ENCODE peak calls at places on chromosomes 13 and 19, in seven cellular contexts. P is mammary epithelial cell, U is fibroblast of lung, B is Karpas-422, O is GM23248, J is neuronal stem cell, H is mesenchymal stem cell. R is an unnamed sample.

GRCh38 chr13:74003374-74003773 is 130.8 kb downstream of the KLF12 start:
- DNase-seq in P (no peak), U (no peak), B (no peak), O (no peak), J (no peak), H (no peak), R (no peak)

GRCh38 chr19:29547361-29547960 is 21.7 kb downstream of the VSTM2B start:
- DNase-seq in P (no peak), U (no peak), B (no peak), O (no peak), J (no peak), H (no peak), R (no peak)

GRCh38 chr19:55460670-55461258 is 678 bp downstream of the ISOC2 start:
- DNase-seq in P (peak), U (peak), B (peak), O (peak), J (peak), H (peak), R (no peak)

GRCh38 chr19:55153652-55154264 is 3.8 kb downstream of the TNNI3 start:
- DNase-seq in P (no peak), U (no peak), B (peak), O (no peak), J (no peak), H (no peak), R (no peak)

GRCh38 chr19:2524840-2525723 is 49.2 kb downstream of the GADD45B start:
- DNase-seq in P (peak), U (peak), B (peak), O (peak), J (no peak), H (peak), R (no peak)

GRCh38 chr19:17078920-17079709 is 3.5 kb downstream of the MYO9B start:
- DNase-seq in P (peak), U (no peak), B (peak), O (peak), J (no peak), H (no peak), R (no peak)

GRCh38 chr13:71030789-71031188 is 836.2 kb downstream of the DACH1 start:
- DNase-seq in P (no peak), U (no peak), B (no peak), O (no peak), J (no peak), H (no peak), R (no peak)

GRCh38 chr19:37333457-37333856 is 37.4 kb upstream of the ZNF527 start:
- DNase-seq in P (peak), U (peak), B (no peak), O (peak), J (no peak), H (peak), R (no peak)

GRCh38 chr19:3057275-3057714 is 5.0 kb downstream of the TLE5 start:
- DNase-seq in P (peak), U (peak), B (no peak), O (peak), J (no peak), H (no peak), R (no peak)

GRCh38 chr19:54209748-54210494 is 9.3 kb downstream of the RPS9 start:
- DNase-seq in P (peak), U (peak), B (peak), O (peak), J (no peak), H (peak), R (no peak)

GRCh38 chr13:99736541-99736940 is 235.0 kb downstream of the ZIC5 start:
- DNase-seq in P (no peak), U (no peak), B (no peak), O (no peak), J (no peak), H (no peak), R (no peak)

DNA sequence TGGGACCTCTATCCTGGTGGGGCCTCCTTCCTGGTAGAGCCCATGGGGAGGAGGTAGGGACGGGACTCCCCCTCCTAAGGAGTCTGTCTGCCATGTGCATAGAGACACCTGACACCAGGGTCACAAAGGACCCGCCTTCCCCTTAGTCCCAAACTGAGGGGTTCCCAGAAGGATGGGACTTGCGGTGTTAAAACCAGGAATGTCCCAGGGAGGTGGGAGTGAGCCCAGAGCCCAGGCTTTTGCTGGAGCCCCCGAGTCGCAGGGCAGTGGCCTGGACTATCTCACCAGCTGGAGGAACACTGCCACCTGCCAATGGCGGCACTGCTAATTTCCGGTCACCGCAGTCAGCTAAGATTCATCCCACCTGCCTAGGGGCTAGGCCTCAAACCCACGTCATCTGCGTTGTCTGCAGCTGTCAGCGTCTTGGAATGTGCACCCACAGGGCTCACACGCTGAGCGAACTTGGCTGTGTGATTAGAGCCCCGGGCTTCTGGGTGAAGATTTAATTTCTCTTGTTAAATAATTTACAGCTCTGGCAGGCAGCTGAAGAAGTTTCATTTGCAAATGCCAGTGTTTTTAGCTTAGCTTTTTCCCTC is 31.9 kb upstream of the ATP11A start:
- DNase-seq in P (peak), U (peak), B (no peak), O (peak), J (no peak), H (peak), R (no peak)
- H3K4me2 ChIP-seq in P (peak), U (no peak), B (no peak), O (no peak), J (no peak), H (peak), R (no peak)

GRCh38 chr19:10927691-10928562 is 512 bp downstream of the YIPF2 start:
- DNase-seq in P (no peak), U (peak), B (peak), O (peak), J (no peak), H (no peak), R (no peak)
- H3K4me2 ChIP-seq in P (peak), U (peak), B (peak), O (peak), J (peak), H (peak), R (peak)

GRCh38 chr13:113959198-113959597 is 14.7 kb downstream of the C13orf46 start:
- DNase-seq in P (peak), U (no peak), B (no peak), O (peak), J (no peak), H (no peak), R (no peak)
- H3K4me2 ChIP-seq in P (no peak), U (no peak), B (no peak), O (no peak), J (no peak), H (no peak), R (no peak)

GRCh38 chr19:38736413-38737280 is 7.6 kb downstream of the CAPN12 start:
- DNase-seq in P (peak), U (peak), B (peak), O (peak), J (no peak), H (peak), R (no peak)

GRCh38 chr19:38734426-38735256 is 9.6 kb downstream of the CAPN12 start:
- DNase-seq in P (peak), U (peak), B (peak), O (peak), J (no peak), H (peak), R (peak)

GRCh38 chr19:38735257-38735686 is 9.0 kb downstream of the CAPN12 start:
- DNase-seq in P (peak), U (no peak), B (no peak), O (no peak), J (no peak), H (no peak), R (no peak)

GRCh38 chr19:38737297-38737865 is 6.9 kb downstream of the CAPN12 start:
- DNase-seq in P (peak), U (no peak), B (no peak), O (no peak), J (no peak), H (no peak), R (no peak)

DNA sequence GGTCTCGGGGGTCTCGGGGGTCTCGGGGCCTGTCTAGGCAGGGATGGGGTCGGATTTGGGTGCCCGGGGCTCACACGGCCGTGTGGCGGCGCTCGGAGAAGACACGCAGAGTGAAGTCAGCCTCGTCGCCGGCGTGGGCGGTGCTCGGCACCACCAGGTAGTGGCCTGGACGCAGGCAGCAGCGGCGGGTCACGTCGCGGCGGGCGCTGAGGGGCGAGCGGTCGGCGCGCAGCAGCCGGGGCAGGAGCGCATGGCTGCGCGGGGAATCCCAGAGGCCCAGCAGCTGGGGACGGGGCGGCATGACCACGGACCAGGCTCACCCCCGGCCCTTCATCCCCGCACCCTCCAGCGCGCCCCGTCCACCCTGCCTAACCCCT is 8.2 kb downstream of the CAPN12 start:
- DNase-seq in P (no peak), U (peak), B (no peak), O (peak), J (no peak), H (peak), R (peak)
- H3K4me2 ChIP-seq in P (peak), U (peak), B (no peak), O (no peak), J (peak), H (peak), R (peak)

GRCh38 chr13:101915755-101916107 is 463.3 kb downstream of the ITGBL1 start:
- DNase-seq in P (no peak), U (no peak), B (no peak), O (no peak), J (no peak), H (no peak), R (no peak)

GRCh38 chr13:101916108-101916757 is 463.8 kb downstream of the ITGBL1 start:
- DNase-seq in P (peak), U (peak), B (no peak), O (peak), J (peak), H (peak), R (no peak)

GRCh38 chr13:101917475-101917810 is 465.0 kb downstream of the ITGBL1 start:
- DNase-seq in P (no peak), U (no peak), B (no peak), O (no peak), J (no peak), H (no peak), R (no peak)

GRCh38 chr13:101917833-101918755 is 465.6 kb downstream of the ITGBL1 start:
- DNase-seq in P (no peak), U (no peak), B (no peak), O (no peak), J (no peak), H (no peak), R (no peak)

DNA sequence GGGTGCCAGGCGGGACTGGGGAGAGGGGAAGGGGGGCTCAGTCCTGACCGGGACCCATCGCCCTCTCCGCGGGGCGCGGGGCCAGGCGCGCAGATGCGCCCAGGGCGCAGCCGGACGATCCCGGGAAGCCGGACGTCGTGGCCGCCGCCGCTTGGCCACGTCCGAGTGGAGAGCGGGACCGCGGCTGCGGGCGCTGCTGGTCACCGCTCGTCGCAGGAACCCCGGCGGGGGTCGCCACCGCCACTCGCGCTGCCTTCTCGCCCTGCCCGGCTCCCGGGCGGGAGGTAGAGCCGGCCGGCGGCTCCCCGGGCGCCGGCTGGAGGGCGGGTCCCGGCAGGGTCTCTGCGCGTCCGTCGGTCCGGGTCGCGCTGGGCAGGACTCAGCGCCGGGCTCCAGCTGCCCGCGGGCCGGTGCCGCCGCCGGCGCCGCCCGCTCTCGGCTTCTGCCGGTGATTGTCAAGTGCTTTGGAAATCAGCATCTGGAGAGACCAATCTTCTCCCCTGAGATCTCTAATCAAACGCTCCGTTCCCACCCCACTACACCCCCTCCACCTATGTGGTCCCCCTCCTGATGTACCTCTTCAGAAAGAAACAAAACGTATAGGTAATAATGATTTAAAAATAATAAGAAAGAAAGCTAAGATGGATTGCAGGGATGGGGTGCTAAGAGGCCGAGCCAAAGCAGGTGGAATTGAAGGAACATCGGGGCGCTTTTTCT is 464.4 kb downstream of the ITGBL1 start:
- DNase-seq in P (no peak), U (no peak), B (no peak), O (no peak), J (no peak), H (no peak), R (no peak)
- H3K4me2 ChIP-seq in P (no peak), U (no peak), B (no peak), O (peak), J (peak), H (peak), R (no peak)

GRCh38 chr19:41601771-41602170 is 25.1 kb downstream of the CEACAM4 start:
- DNase-seq in P (no peak), U (no peak), B (no peak), O (no peak), J (no peak), H (no peak), R (no peak)
- H3K4me2 ChIP-seq in P (no peak), U (no peak), B (no peak), O (no peak), J (no peak), H (no peak), R (no peak)

DNA sequence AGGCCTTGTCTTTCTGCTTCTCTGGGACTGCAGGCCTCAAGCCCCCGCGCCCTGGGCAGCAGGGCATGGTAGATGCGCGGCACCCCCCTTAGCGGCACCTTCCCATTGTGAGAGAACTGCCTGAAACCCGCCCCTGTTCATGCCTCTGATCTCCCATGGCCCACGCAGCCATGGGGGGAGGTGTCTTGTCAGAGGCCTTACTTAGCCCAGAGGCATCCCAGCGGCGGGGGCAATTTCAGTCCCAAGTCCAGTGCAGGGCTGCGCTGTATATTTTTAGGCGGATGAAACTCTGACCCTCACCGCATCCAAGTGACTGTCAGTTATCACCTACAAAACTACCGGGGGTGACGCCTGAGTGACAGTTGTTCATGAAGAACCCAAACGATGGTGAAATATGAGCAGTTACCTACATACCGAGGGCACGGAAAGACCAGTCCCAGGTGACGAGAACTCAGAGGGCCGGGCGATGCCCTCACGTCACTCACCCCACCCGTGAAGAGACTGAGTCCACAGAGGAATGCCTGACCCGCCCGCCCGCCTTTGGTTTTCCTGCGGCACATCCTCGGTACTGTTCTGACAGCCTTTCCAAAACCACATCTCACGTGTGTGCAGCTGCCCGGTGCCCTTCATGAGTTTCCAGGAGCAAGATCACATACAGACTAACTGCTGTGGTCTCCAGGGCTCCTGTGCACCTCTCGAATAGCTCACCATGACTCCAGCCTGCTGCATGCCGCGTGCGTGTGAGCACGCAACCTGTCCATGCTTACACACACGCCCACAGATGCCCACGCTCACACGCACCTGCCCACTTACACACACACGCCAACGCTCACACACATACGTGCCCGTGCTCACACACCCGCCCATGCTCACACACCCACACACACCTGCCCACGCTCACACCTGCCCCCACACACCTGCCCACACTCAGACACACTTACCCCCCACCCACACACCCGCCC is 14.4 kb downstream of the IL17D start:
- DNase-seq in P (no peak), U (no peak), B (no peak), O (no peak), J (no peak), H (no peak), R (no peak)
- H3K4me2 ChIP-seq in P (no peak), U (no peak), B (no peak), O (no peak), J (no peak), H (no peak), R (no peak)

GRCh38 chr13:26726684-26727083 is 33.9 kb downstream of the GPR12 start:
- DNase-seq in P (no peak), U (no peak), B (no peak), O (no peak), J (no peak), H (no peak), R (no peak)

GRCh38 chr13:26727633-26728032 is 33.0 kb downstream of the GPR12 start:
- DNase-seq in P (peak), U (no peak), B (no peak), O (no peak), J (no peak), H (no peak), R (no peak)

GRCh38 chr13:26722321-26722720 is 38.3 kb downstream of the GPR12 start:
- DNase-seq in P (no peak), U (no peak), B (no peak), O (no peak), J (no peak), H (no peak), R (no peak)

GRCh38 chr13:26721251-26721939 is 39.2 kb downstream of the GPR12 start:
- DNase-seq in P (no peak), U (no peak), B (no peak), O (no peak), J (no peak), H (no peak), R (no peak)

DNA sequence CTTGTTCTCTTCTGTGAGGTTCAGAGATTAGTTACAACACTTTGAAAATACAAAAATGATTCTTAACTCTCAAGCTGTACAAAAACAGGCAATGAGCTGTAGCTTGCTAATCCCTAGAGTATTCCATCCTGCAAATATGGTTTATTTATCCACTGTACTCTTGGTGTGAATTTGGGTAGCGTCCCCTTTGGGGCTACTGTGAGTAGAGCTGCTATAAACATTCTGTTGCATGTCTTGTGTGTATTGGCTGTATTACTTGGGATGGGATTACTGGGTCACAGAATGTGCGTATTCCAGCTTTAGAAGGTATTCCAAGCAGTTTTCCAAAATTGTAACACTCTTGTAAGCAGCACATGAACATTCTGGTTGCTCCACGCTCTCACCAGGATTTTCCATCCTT is 33.5 kb downstream of the GPR12 start:
- DNase-seq in P (no peak), U (no peak), B (no peak), O (no peak), J (no peak), H (no peak), R (no peak)
- H3K4me2 ChIP-seq in P (no peak), U (no peak), B (no peak), O (no peak), J (no peak), H (no peak), R (no peak)

GRCh38 chr19:18289471-18290066 is 8.1 kb upstream of the JUND start:
- DNase-seq in P (no peak), U (no peak), B (no peak), O (no peak), J (no peak), H (no peak), R (no peak)

GRCh38 chr19:18292460-18292809 is 11.0 kb upstream of the JUND start:
- DNase-seq in P (peak), U (no peak), B (no peak), O (no peak), J (no peak), H (no peak), R (no peak)

GRCh38 chr19:18291590-18292459 is 10.4 kb upstream of the JUND start:
- DNase-seq in P (peak), U (peak), B (peak), O (peak), J (no peak), H (peak), R (no peak)

GRCh38 chr19:18290250-18291018 is 9.0 kb upstream of the JUND start:
- DNase-seq in P (no peak), U (peak), B (no peak), O (peak), J (no peak), H (no peak), R (no peak)

DNA sequence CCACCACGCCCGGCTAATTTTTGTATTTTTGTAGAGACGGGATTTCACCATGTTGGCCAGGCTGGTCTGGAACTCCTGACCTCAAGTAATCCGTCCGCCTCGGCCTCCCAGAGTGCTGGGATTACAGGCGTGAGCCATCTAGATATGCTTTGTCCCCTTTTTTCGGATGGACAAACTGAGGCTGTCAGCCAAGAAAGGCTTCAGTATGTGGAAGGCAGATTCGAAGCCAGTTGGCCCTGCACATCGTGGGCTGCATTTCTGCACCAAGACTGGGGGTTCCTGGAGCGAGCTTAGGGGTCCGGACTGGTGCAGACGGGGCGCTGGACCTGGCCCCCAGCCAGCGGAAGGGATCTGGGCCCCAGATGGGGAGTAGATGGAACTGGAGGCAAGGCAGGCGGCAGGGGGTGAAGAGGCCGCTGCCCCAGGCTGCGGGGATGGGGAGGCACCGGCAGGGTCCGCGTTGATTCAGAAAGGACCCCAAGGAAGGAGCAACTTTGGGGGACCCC is 9.7 kb upstream of the JUND start:
- DNase-seq in P (no peak), U (no peak), B (no peak), O (no peak), J (no peak), H (no peak), R (no peak)
- H3K4me2 ChIP-seq in P (no peak), U (no peak), B (peak), O (peak), J (peak), H (peak), R (peak)